ENCODE peak calls at places on chromosomes 11 and 22, in nine cellular contexts. B, A, J, Q, C, T, Z, E and F are unnamed samples.

GRCh38 chr11:65411681-65412070 is 10.9 kb upstream of the NEAT1 start:
- DNase-seq in B (no peak), A (no peak), J (no peak), Q (no peak), C (no peak), T (no peak), Z (no peak), E (no peak), F (no peak)

GRCh38 chr11:14443642-14444041 is 56.0 kb downstream of the COPB1 start:
- DNase-seq in B (no peak), A (no peak), J (no peak), Q (no peak), C (peak), T (no peak), Z (no peak), E (no peak), F (peak)

GRCh38 chr11:130212431-130212961 is 52.9 kb downstream of the ST14 start:
- DNase-seq in B (peak), A (no peak), J (no peak), Q (peak), C (no peak), T (no peak), Z (no peak), E (peak), F (no peak)

GRCh38 chr22:26681395-26681821 is 24.0 kb downstream of the MIAT start:
- DNase-seq in B (peak), A (no peak), J (no peak), Q (peak), C (peak), T (no peak), Z (no peak), E (no peak), F (peak)

GRCh38 chr11:115126515-115127208 is 377.6 kb downstream of the CADM1 start:
- DNase-seq in B (no peak), A (no peak), J (no peak), Q (no peak), C (no peak), T (no peak), Z (no peak), E (no peak), F (no peak)

GRCh38 chr11:69249641-69250502 is 44.1 kb upstream of the MYEOV start:
- DNase-seq in B (peak), A (peak), J (no peak), Q (no peak), C (peak), T (no peak), Z (no peak), E (no peak), F (peak)

GRCh38 chr11:7251836-7252682 is at the start of gene SYT9:
- DNase-seq in B (no peak), A (no peak), J (no peak), Q (peak), C (peak), T (no peak), Z (peak), E (no peak), F (peak)

GRCh38 chr22:32342977-32343376 is 14.7 kb upstream of the RFPL3 start:
- DNase-seq in B (no peak), A (no peak), J (no peak), Q (peak), C (no peak), T (no peak), Z (no peak), E (peak), F (no peak)

GRCh38 chr11:124762624-124763155 is 600 bp upstream of the ESAM start:
- DNase-seq in B (peak), A (no peak), J (no peak), Q (peak), C (no peak), T (no peak), Z (no peak), E (no peak), F (no peak)

GRCh38 chr11:94175545-94175944 is 46.9 kb downstream of the PANX1 start:
- DNase-seq in B (no peak), A (peak), J (no peak), Q (no peak), C (peak), T (no peak), Z (no peak), E (no peak), F (peak)

GRCh38 chr11:8366316-8366715 is 102.6 kb upstream of the LMO1 start:
- DNase-seq in B (no peak), A (no peak), J (no peak), Q (no peak), C (no peak), T (no peak), Z (no peak), E (no peak), F (no peak)